ENCODE peak calls at places on chromosomes 3 and 15, in nine cellular contexts. One of them, this sample, is unnamed.

GRCh38 chr3:190076601-190077444 is 43.9 kb downstream of the P3H2 start:
- DNase-seq in neuronal stem cell: peak; percentile 78
- DNase-seq in K562: no peak
- DNase-seq in endothelial cell of umbilical vein: peak; percentile 86
- DNase-seq in neural progenitor cell: peak; percentile 75
- DNase-seq in NT2/D1: peak; percentile 55
- DNase-seq in endodermal cell: peak; percentile 57
- DNase-seq in astrocyte: peak; percentile 99
- DNase-seq in GM23248: peak; percentile 98
- DNase-seq in this sample: peak; percentile 55

GRCh38 chr3:184771748-184772147 is 40.2 kb upstream of the VPS8 start:
- DNase-seq in K562: no peak
- DNase-seq in endodermal cell: no peak
- DNase-seq in endothelial cell of umbilical vein: no peak
- DNase-seq in NT2/D1: no peak
- DNase-seq in neuronal stem cell: no peak
- DNase-seq in neural progenitor cell: no peak
- DNase-seq in GM23248: no peak
- DNase-seq in astrocyte: no peak
- DNase-seq in this sample: peak; percentile 38

GRCh38 chr3:169391672-169392071 is 271.8 kb downstream of the MECOM start:
- DNase-seq in endodermal cell: no peak
- DNase-seq in K562: no peak
- DNase-seq in astrocyte: no peak
- DNase-seq in neural progenitor cell: no peak
- DNase-seq in GM23248: no peak
- DNase-seq in NT2/D1: no peak
- DNase-seq in endothelial cell of umbilical vein: peak; percentile 13
- DNase-seq in neuronal stem cell: no peak
- DNase-seq in this sample: no peak

GRCh38 chr15:84855032-84855645 is 29.3 kb upstream of the SLC28A1 start:
- DNase-seq in endodermal cell: peak; percentile 30
- DNase-seq in astrocyte: no peak
- DNase-seq in neural progenitor cell: no peak
- DNase-seq in K562: no peak
- DNase-seq in endothelial cell of umbilical vein: no peak
- DNase-seq in NT2/D1: no peak
- DNase-seq in neuronal stem cell: no peak
- DNase-seq in GM23248: no peak
- DNase-seq in this sample: no peak

GRCh38 chr15:74829500-74829899 is 3.1 kb downstream of the CPLX3 start:
- DNase-seq in NT2/D1: no peak
- DNase-seq in endothelial cell of umbilical vein: no peak
- DNase-seq in neural progenitor cell: no peak
- DNase-seq in neuronal stem cell: no peak
- DNase-seq in astrocyte: no peak
- DNase-seq in endodermal cell: no peak
- DNase-seq in GM23248: peak; percentile 64
- DNase-seq in K562: no peak
- DNase-seq in this sample: no peak

GRCh38 chr3:129002573-129003569 is 1.8 kb downstream of the EFCC1 start:
- DNase-seq in GM23248: no peak
- DNase-seq in neural progenitor cell: no peak
- DNase-seq in endodermal cell: peak; percentile 67
- DNase-seq in neuronal stem cell: no peak
- DNase-seq in NT2/D1: no peak
- DNase-seq in astrocyte: no peak
- DNase-seq in K562: no peak
- DNase-seq in endothelial cell of umbilical vein: no peak
- DNase-seq in this sample: no peak

GRCh38 chr3:71101581-71101980 is 481.9 kb downstream of the FOXP1 start:
- DNase-seq in astrocyte: peak; percentile 35
- DNase-seq in neural progenitor cell: no peak
- DNase-seq in neuronal stem cell: no peak
- DNase-seq in K562: no peak
- DNase-seq in endodermal cell: no peak
- DNase-seq in endothelial cell of umbilical vein: peak; percentile 31
- DNase-seq in NT2/D1: no peak
- DNase-seq in GM23248: peak; percentile 83
- DNase-seq in this sample: no peak

GRCh38 chr15:101156509-101157159 is 95.2 kb downstream of the CHSY1 start:
- DNase-seq in astrocyte: peak; percentile 43
- DNase-seq in endodermal cell: no peak
- DNase-seq in neuronal stem cell: no peak
- DNase-seq in K562: no peak
- DNase-seq in NT2/D1: no peak
- DNase-seq in endothelial cell of umbilical vein: no peak
- DNase-seq in neural progenitor cell: no peak
- DNase-seq in GM23248: no peak
- DNase-seq in this sample: no peak

GRCh38 chr3:115680802-115681345 is 57.6 kb downstream of the GAP43 start:
- DNase-seq in GM23248: no peak
- DNase-seq in NT2/D1: no peak
- DNase-seq in K562: no peak
- DNase-seq in endothelial cell of umbilical vein: no peak
- DNase-seq in neuronal stem cell: no peak
- DNase-seq in neural progenitor cell: no peak
- DNase-seq in endodermal cell: no peak
- DNase-seq in astrocyte: peak; percentile 53
- DNase-seq in this sample: no peak

GRCh38 chr3:170953229-170953628 is 44.8 kb upstream of the EIF5A2 start:
- DNase-seq in astrocyte: no peak
- DNase-seq in GM23248: no peak
- DNase-seq in endothelial cell of umbilical vein: no peak
- DNase-seq in K562: no peak
- DNase-seq in endodermal cell: no peak
- DNase-seq in neural progenitor cell: no peak
- DNase-seq in neuronal stem cell: no peak
- DNase-seq in NT2/D1: no peak
- DNase-seq in this sample: peak; percentile 51
- H3K4me3 ChIP-seq in astrocyte: no peak overlapping the region
- H3K4me3 ChIP-seq in GM23248: no peak overlapping the region
- H3K4me3 ChIP-seq in endothelial cell of umbilical vein: no peak overlapping the region
- H3K4me3 ChIP-seq in K562: peak overlapping the region; percentile 17
- H3K4me3 ChIP-seq in endodermal cell: no peak overlapping the region
- H3K4me3 ChIP-seq in neural progenitor cell: no peak overlapping the region
- H3K4me3 ChIP-seq in neuronal stem cell: no peak overlapping the region
- H3K4me3 ChIP-seq in NT2/D1: no peak overlapping the region
- H3K4me3 ChIP-seq in this sample: no peak overlapping the region

DNA sequence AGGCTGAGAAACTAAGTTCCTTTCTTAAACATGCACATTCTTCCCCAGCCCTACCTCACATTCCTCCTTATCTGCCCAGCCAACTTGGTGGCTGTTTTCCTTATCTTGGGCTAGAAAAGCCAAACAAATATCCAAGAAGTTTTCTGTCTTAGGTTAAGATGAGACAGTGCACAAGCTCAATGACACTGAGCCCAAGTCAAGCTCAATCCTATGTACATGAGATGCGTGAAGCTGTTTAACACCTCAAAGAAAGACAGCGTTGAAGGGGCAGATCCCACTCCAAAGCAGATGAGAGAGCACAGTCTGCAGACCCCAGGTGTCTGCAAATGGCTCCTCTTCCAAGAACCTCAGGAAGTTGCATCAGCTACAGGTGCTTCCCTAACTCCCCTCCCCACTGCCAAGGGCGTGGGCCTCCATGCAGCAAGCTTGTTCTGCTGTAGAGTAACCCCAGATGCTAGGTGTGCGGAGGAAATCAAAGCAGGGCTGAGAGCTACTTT is 16.6 kb downstream of the LRRC2 start:
- DNase-seq in NT2/D1: no peak
- DNase-seq in endodermal cell: no peak
- DNase-seq in endothelial cell of umbilical vein: no peak
- DNase-seq in GM23248: no peak
- DNase-seq in neural progenitor cell: no peak
- DNase-seq in neuronal stem cell: no peak
- DNase-seq in astrocyte: peak; percentile 31
- DNase-seq in K562: peak; percentile 57
- DNase-seq in this sample: no peak
- H3K9ac ChIP-seq in NT2/D1: no peak overlapping the region
- H3K9ac ChIP-seq in endodermal cell: no peak overlapping the region
- H3K9ac ChIP-seq in endothelial cell of umbilical vein: no peak overlapping the region
- H3K9ac ChIP-seq in GM23248: no peak overlapping the region
- H3K9ac ChIP-seq in neural progenitor cell: no peak overlapping the region
- H3K9ac ChIP-seq in neuronal stem cell: no peak overlapping the region
- H3K9ac ChIP-seq in astrocyte: no peak overlapping the region
- H3K9ac ChIP-seq in K562: peak overlapping the region; percentile 50
- H3K9ac ChIP-seq in this sample: no peak overlapping the region

GRCh38 chr15:37014566-37014965 is 85.8 kb downstream of the MEIS2 start:
- DNase-seq in neural progenitor cell: peak; percentile 25
- DNase-seq in endodermal cell: no peak
- DNase-seq in astrocyte: no peak
- DNase-seq in neuronal stem cell: no peak
- DNase-seq in NT2/D1: no peak
- DNase-seq in K562: no peak
- DNase-seq in GM23248: no peak
- DNase-seq in endothelial cell of umbilical vein: no peak
- DNase-seq in this sample: no peak

GRCh38 chr15:37016287-37016686 is 84.1 kb downstream of the MEIS2 start:
- DNase-seq in astrocyte: peak; percentile 95
- DNase-seq in neural progenitor cell: no peak
- DNase-seq in NT2/D1: no peak
- DNase-seq in endothelial cell of umbilical vein: no peak
- DNase-seq in GM23248: peak; percentile 90
- DNase-seq in endodermal cell: no peak
- DNase-seq in K562: no peak
- DNase-seq in neuronal stem cell: no peak
- DNase-seq in this sample: no peak

GRCh38 chr15:37015476-37015875 is 84.9 kb downstream of the MEIS2 start:
- DNase-seq in NT2/D1: no peak
- DNase-seq in endodermal cell: no peak
- DNase-seq in neuronal stem cell: no peak
- DNase-seq in GM23248: peak; percentile 51
- DNase-seq in endothelial cell of umbilical vein: no peak
- DNase-seq in astrocyte: no peak
- DNase-seq in neural progenitor cell: peak; percentile 43
- DNase-seq in K562: no peak
- DNase-seq in this sample: no peak

GRCh38 chr15:37015025-37015424 is 85.3 kb downstream of the MEIS2 start:
- DNase-seq in astrocyte: peak; percentile 91
- DNase-seq in NT2/D1: no peak
- DNase-seq in endothelial cell of umbilical vein: no peak
- DNase-seq in endodermal cell: no peak
- DNase-seq in K562: no peak
- DNase-seq in neuronal stem cell: no peak
- DNase-seq in neural progenitor cell: no peak
- DNase-seq in GM23248: peak; percentile 93
- DNase-seq in this sample: no peak

DNA sequence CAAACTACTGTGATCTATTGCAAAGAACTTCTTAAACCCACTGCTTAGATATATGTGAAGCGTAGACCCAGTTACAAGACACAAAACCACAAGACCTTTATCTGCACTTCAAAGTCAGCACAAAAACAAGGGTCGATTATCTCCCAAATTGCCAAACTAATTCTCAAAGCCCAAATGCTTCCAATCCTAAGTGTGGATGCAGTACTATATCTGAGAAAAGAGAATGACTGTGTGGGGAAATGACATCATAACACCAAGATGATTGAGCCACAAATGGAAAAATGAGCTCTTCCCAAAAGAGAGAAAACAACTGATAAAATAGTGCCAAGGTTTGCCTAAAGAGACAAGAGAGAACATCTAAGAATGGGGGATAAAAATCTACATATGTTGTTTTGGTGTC is 86.2 kb downstream of the MEIS2 start:
- DNase-seq in endothelial cell of umbilical vein: no peak
- DNase-seq in NT2/D1: no peak
- DNase-seq in K562: no peak
- DNase-seq in GM23248: peak; percentile 61
- DNase-seq in endodermal cell: no peak
- DNase-seq in astrocyte: peak; percentile 61
- DNase-seq in neuronal stem cell: no peak
- DNase-seq in neural progenitor cell: no peak
- DNase-seq in this sample: no peak
- H3K4me1 ChIP-seq in endothelial cell of umbilical vein: no peaks in the 10 kb centered on the region
- H3K4me1 ChIP-seq in NT2/D1: no peaks in the 10 kb centered on the region
- H3K4me1 ChIP-seq in K562: no peaks in the 10 kb centered on the region
- H3K4me1 ChIP-seq in GM23248: peaks cover 33% of the 10 kb centered on the region
- H3K4me1 ChIP-seq in endodermal cell: peaks cover 12% of the 10 kb centered on the region
- H3K4me1 ChIP-seq in astrocyte: peaks cover 27% of the 10 kb centered on the region
- H3K4me1 ChIP-seq in neuronal stem cell: peaks cover 17% of the 10 kb centered on the region
- H3K4me1 ChIP-seq in neural progenitor cell: peaks cover 28% of the 10 kb centered on the region
- H3K4me1 ChIP-seq in this sample: peaks cover 5% of the 10 kb centered on the region

DNA sequence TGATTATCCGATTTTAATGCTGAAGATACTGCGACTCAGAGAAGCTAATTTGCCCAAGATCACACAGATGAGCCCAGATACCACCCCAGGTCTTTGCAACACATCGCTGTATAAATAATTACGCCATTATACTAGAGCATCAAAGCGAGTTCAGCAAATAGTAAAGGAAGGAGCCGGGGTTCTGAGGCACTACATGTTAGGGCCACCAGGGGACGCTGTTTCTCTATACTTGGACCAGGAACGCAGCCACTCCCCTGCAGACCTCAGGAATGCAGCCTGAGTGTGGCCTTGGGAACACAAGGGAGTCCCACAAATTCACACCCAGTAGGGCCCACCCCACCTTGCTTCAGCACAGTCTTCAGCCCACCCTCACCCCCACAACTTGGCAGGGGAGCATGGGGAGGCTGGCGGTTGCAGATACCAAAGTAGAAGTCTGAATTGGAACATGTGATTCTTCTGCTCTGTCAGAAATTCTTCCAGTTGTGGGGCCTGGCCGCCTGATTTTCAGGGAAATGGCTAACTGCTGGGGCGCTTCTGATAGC is 57.8 kb upstream of the RYK start:
- DNase-seq in NT2/D1: peak; percentile 75
- DNase-seq in K562: peak; percentile 69
- DNase-seq in endothelial cell of umbilical vein: peak; percentile 84
- DNase-seq in endodermal cell: peak; percentile 97
- DNase-seq in GM23248: peak; percentile 85
- DNase-seq in neural progenitor cell: peak; percentile 93
- DNase-seq in astrocyte: peak; percentile 74
- DNase-seq in neuronal stem cell: peak; percentile 89
- DNase-seq in this sample: peak; percentile 92
- H3K4me3 ChIP-seq in NT2/D1: no peak overlapping the region
- H3K4me3 ChIP-seq in K562: no peak overlapping the region
- H3K4me3 ChIP-seq in endothelial cell of umbilical vein: no peak overlapping the region
- H3K4me3 ChIP-seq in endodermal cell: no peak overlapping the region
- H3K4me3 ChIP-seq in GM23248: peak overlapping the region; percentile 66
- H3K4me3 ChIP-seq in neural progenitor cell: no peak overlapping the region
- H3K4me3 ChIP-seq in astrocyte: no peak overlapping the region
- H3K4me3 ChIP-seq in neuronal stem cell: peak overlapping the region; percentile 14
- H3K4me3 ChIP-seq in this sample: peak overlapping the region; percentile 47

DNA sequence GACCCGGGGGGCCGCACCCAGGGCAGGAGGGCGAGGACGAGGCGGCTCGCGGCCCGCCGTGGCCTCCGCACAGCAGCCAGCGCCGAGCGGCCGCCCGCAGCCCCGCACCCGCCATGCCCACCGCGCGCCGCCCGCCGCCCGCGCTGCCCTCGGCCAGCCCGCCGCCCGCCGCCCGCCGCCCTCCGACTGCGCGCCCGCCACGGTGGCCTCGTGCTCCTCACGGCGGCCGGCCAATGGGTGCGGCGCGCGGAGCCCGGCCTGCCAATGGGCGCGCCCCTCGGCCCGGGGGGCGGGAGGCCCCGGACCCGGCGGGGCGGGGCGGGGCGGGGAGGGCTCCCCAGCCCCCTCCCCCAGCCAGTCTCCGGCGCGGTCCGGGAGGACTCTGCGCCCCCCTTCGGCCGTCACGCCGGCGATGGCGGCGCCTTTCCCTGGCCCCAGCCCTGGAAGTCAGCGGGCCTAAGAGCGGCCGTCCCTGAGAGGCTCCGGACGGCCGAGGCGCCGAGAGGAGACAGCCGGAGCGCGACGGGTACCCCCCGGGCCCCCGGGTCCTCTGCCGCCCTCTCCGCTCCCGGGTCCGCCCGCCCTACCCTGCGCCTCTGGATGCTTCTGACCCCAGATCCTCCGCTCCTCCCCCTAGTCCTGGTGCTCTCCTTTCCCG is at the start of gene NT5DC2:
- DNase-seq in astrocyte: peak; percentile 27
- DNase-seq in neural progenitor cell: peak; percentile 92
- DNase-seq in endodermal cell: peak; percentile 84
- DNase-seq in neuronal stem cell: peak; percentile 70
- DNase-seq in K562: peak; percentile 91
- DNase-seq in NT2/D1: peak; percentile 23
- DNase-seq in endothelial cell of umbilical vein: peak; percentile 58
- DNase-seq in GM23248: peak; percentile 89
- DNase-seq in this sample: peak; percentile 89
- H3K9ac ChIP-seq in astrocyte: peak within 1 kb of the TSS; percentile 82
- H3K9ac ChIP-seq in neural progenitor cell: peak within 1 kb of the TSS; percentile 64
- H3K9ac ChIP-seq in endodermal cell: peak within 1 kb of the TSS; percentile 75
- H3K9ac ChIP-seq in neuronal stem cell: peak within 1 kb of the TSS; percentile 94
- H3K9ac ChIP-seq in K562: peak within 1 kb of the TSS; percentile 82
- H3K9ac ChIP-seq in NT2/D1: peak within 1 kb of the TSS; percentile 96
- H3K9ac ChIP-seq in endothelial cell of umbilical vein: peak within 1 kb of the TSS; percentile 95
- H3K9ac ChIP-seq in GM23248: peak within 1 kb of the TSS; percentile 83
- H3K9ac ChIP-seq in this sample: peak within 1 kb of the TSS; percentile 34